ENCODE peak calls at places on chromosome 1, in nine cellular contexts. P, Q, F, A, T, G, D, I and B are unnamed samples.

GRCh38 chr1:10968411-10968826 is 44.0 kb upstream of the TARDBP start:
- DNase-seq in I (no peak), T (no peak), P (no peak), F (no peak), Q (no peak), G (no peak), A (no peak), D (no peak), B (no peak)

GRCh38 chr1:223885614-223886013 is 39.9 kb upstream of the TP53BP2 start:
- DNase-seq in P (no peak), F (no peak), T (no peak), I (no peak), G (no peak), A (no peak), Q (no peak), D (no peak), B (no peak)

GRCh38 chr1:43152866-43153265 is 19.2 kb downstream of the EBNA1BP2 start:
- DNase-seq in D (no peak), G (no peak), Q (no peak), P (no peak), T (no peak), A (no peak), F (no peak), I (peak; percentile 4), B (no peak)

GRCh38 chr1:182725264-182725965 is 41.0 kb upstream of the RGS8 start:
- DNase-seq in P (no peak), A (no peak), F (no peak), T (no peak), I (no peak), G (no peak), Q (no peak), D (no peak), B (no peak)

GRCh38 chr1:241079018-241079417 is 278.0 kb downstream of the RGS7 start:
- DNase-seq in P (no peak), Q (no peak), I (no peak), D (no peak), F (no peak), T (no peak), G (no peak), A (no peak), B (no peak)

GRCh38 chr1:22398656-22399420 is 52.8 kb upstream of the ZBTB40 start:
- DNase-seq in I (no peak), P (no peak), G (no peak), T (no peak), D (no peak), Q (no peak), F (no peak), A (no peak), B (no peak)

GRCh38 chr1:93756656-93757055 is 75.0 kb upstream of the BCAR3 start:
- DNase-seq in F (no peak), P (no peak), Q (no peak), I (no peak), G (no peak), A (no peak), D (no peak), T (no peak), B (no peak)

GRCh38 chr1:93620169-93620840 is 61.3 kb downstream of the BCAR3 start:
- DNase-seq in Q (no peak), D (no peak), F (no peak), T (no peak), I (peak; percentile 80), P (no peak), A (no peak), G (no peak), B (no peak)

GRCh38 chr1:5488448-5488847 is 503.8 kb downstream of the NPHP4 start:
- DNase-seq in P (no peak), T (no peak), A (no peak), Q (no peak), D (no peak), I (no peak), G (no peak), F (no peak), B (no peak)

GRCh38 chr1:32014199-32014936 is 700 bp downstream of the KHDRBS1 start:
- DNase-seq in F (peak; percentile 17), I (peak; percentile 45), T (peak; percentile 32), P (peak; percentile 36), D (peak; percentile 61), G (peak; percentile 62), Q (no peak), A (no peak), B (peak; percentile 84)

GRCh38 chr1:201468844-201469644 is at the start of gene PHLDA3:
- DNase-seq in A (peak; percentile 79), T (peak; percentile 9), D (peak; percentile 76), P (no peak), F (peak; percentile 26), Q (no peak), I (peak; percentile 84), G (peak; percentile 86), B (peak; percentile 93)

GRCh38 chr1:48107516-48107915 is 110.3 kb upstream of the TRABD2B start:
- DNase-seq in D (no peak), F (no peak), A (no peak), I (no peak), Q (no peak), P (no peak), G (no peak), T (no peak), B (no peak)

GRCh38 chr1:156598731-156599432 is 2.4 kb downstream of the GPATCH4 start:
- DNase-seq in I (no peak), P (no peak), F (no peak), G (no peak), Q (no peak), A (no peak), T (no peak), D (no peak), B (no peak)

GRCh38 chr1:45864124-45864721 is 60.8 kb downstream of the MAST2 start:
- DNase-seq in P (no peak), I (peak; percentile 38), G (peak; percentile 37), T (no peak), A (no peak), F (no peak), D (no peak), Q (no peak), B (no peak)

GRCh38 chr1:37410815-37411214 is 63.6 kb upstream of the ZC3H12A start:
- DNase-seq in D (peak; percentile 44), A (no peak), T (no peak), G (peak; percentile 34), I (peak; percentile 17), F (no peak), Q (no peak), P (peak; percentile 21), B (no peak)

GRCh38 chr1:50424045-50424939 is 1.0 kb upstream of the DMRTA2 start:
- DNase-seq in P (peak; percentile 42), Q (no peak), D (peak; percentile 43), I (no peak), F (no peak), T (no peak), A (no peak), G (no peak), B (no peak)

GRCh38 chr1:157963713-157964112 is 29.7 kb upstream of the KIRREL1 start:
- DNase-seq in P (peak; percentile 84), A (peak; percentile 21), F (peak; percentile 30), D (peak; percentile 61), T (peak; percentile 31), Q (peak; percentile 34), I (peak; percentile 71), G (peak; percentile 81), B (peak; percentile 90)

GRCh38 chr1:156717411-156717810 is 10.9 kb upstream of the METTL25B start:
- DNase-seq in P (no peak), F (no peak), D (no peak), I (no peak), Q (no peak), T (no peak), A (no peak), G (peak; percentile 25), B (no peak)